ENCODE peak calls at places on chromosomes 5 and 9, in ten cellular contexts. I, C, H, D, G, Q, F, U, N and A are unnamed samples.

GRCh38 chr9:35798658-35799366 is 7.4 kb downstream of the NPR2 start:
- DNase-seq in I (no peak), C (no peak), H (no peak), D (no peak), G (no peak), Q (no peak), F (no peak), U (peak), N (peak), A (no peak)

GRCh38 chr9:27535701-27536118 is 6.1 kb upstream of the MOB3B start:
- DNase-seq in I (no peak), C (no peak), H (no peak), D (no peak), G (no peak), Q (no peak), F (peak), U (no peak), N (no peak), A (no peak)

GRCh38 chr5:37867634-37868033 is 27.8 kb upstream of the GDNF start:
- DNase-seq in I (no peak), C (no peak), H (no peak), D (no peak), G (no peak), Q (no peak), F (no peak), U (no peak), N (no peak), A (no peak)

GRCh38 chr5:32843532-32843895 is 132.4 kb downstream of the NPR3 start:
- DNase-seq in I (no peak), C (no peak), H (no peak), D (no peak), G (no peak), Q (no peak), F (no peak), U (no peak), N (no peak), A (no peak)

GRCh38 chr9:100602302-100602930 is 24.5 kb downstream of the CAVIN4 start:
- DNase-seq in I (peak), C (no peak), H (no peak), D (no peak), G (peak), Q (no peak), F (peak), U (no peak), N (peak), A (peak)

GRCh38 chr5:138651767-138652117 is 76.5 kb upstream of the HSPA9 start:
- DNase-seq in I (no peak), C (no peak), H (no peak), D (no peak), G (no peak), Q (no peak), F (no peak), U (no peak), N (no peak), A (no peak)

GRCh38 chr5:43227655-43228054 is 35.6 kb downstream of the NIM1K start:
- DNase-seq in I (no peak), C (no peak), H (no peak), D (no peak), G (no peak), Q (no peak), F (no peak), U (no peak), N (no peak), A (peak)

GRCh38 chr5:154840435-154841272 is 9.7 kb downstream of the FAXDC2 start:
- DNase-seq in I (no peak), C (no peak), H (no peak), D (no peak), G (no peak), Q (no peak), F (no peak), U (no peak), N (no peak), A (no peak)

GRCh38 chr9:128007566-128008138 is 26.9 kb upstream of the EEIG1 start:
- DNase-seq in I (peak), C (peak), H (peak), D (peak), G (peak), Q (peak), F (no peak), U (peak), N (peak), A (peak)

GRCh38 chr5:115586525-115587146 is 15.6 kb downstream of the TICAM2 start:
- DNase-seq in I (no peak), C (no peak), H (no peak), D (no peak), G (peak), Q (no peak), F (no peak), U (no peak), N (peak), A (peak)

GRCh38 chr5:84450617-84451414 is 66.1 kb upstream of the EDIL3 start:
- DNase-seq in I (no peak), C (no peak), H (no peak), D (no peak), G (no peak), Q (no peak), F (no peak), U (no peak), N (peak), A (no peak)

GRCh38 chr5:113293613-113294340 is 141.0 kb downstream of the TSSK1B start:
- DNase-seq in I (no peak), C (no peak), H (no peak), D (no peak), G (no peak), Q (no peak), F (no peak), U (peak), N (peak), A (peak)

GRCh38 chr9:14103115-14103514 is 210.8 kb downstream of the NFIB start:
- DNase-seq in I (no peak), C (no peak), H (no peak), D (no peak), G (no peak), Q (no peak), F (no peak), U (no peak), N (no peak), A (no peak)

GRCh38 chr5:82164957-82165698 is 113.0 kb downstream of the RPS23 start:
- DNase-seq in I (no peak), C (no peak), H (no peak), D (no peak), G (peak), Q (no peak), F (peak), U (no peak), N (no peak), A (peak)

GRCh38 chr9:109118802-109119438 is 827 bp downstream of the TMEM245 start:
- DNase-seq in I (no peak), C (no peak), H (no peak), D (no peak), G (peak), Q (no peak), F (peak), U (no peak), N (no peak), A (no peak)

GRCh38 chr5:1748271-1748670 is 51.4 kb downstream of the MRPL36 start:
- DNase-seq in I (no peak), C (no peak), H (no peak), D (no peak), G (no peak), Q (no peak), F (no peak), U (peak), N (no peak), A (no peak)

GRCh38 chr9:4979224-4979623 is 5.8 kb upstream of the JAK2 start:
- DNase-seq in I (no peak), C (no peak), H (no peak), D (no peak), G (no peak), Q (no peak), F (no peak), U (no peak), N (no peak), A (no peak)

GRCh38 chr9:76531231-76531775 is 72.3 kb downstream of the GCNT1 start:
- DNase-seq in I (no peak), C (no peak), H (no peak), D (no peak), G (no peak), Q (no peak), F (no peak), U (no peak), N (no peak), A (no peak)

GRCh38 chr5:6291961-6292360 is 86.4 kb downstream of the MED10 start:
- DNase-seq in I (no peak), C (no peak), H (no peak), D (no peak), G (no peak), Q (no peak), F (no peak), U (no peak), N (peak), A (peak)

GRCh38 chr5:6593148-6594016 is 39.5 kb downstream of the NSUN2 start:
- DNase-seq in I (no peak), C (no peak), H (no peak), D (no peak), G (no peak), Q (no peak), F (no peak), U (no peak), N (no peak), A (no peak)

GRCh38 chr5:124419531-124419930 is 326.9 kb downstream of the ZNF608 start:
- DNase-seq in I (no peak), C (no peak), H (no peak), D (no peak), G (no peak), Q (no peak), F (no peak), U (no peak), N (no peak), A (no peak)

GRCh38 chr9:94554078-94554438 is 825 bp upstream of the PCAT7 start:
- DNase-seq in I (no peak), C (peak), H (no peak), D (no peak), G (no peak), Q (no peak), F (no peak), U (no peak), N (no peak), A (no peak)

GRCh38 chr9:77569335-77569734 is 78.8 kb downstream of the GNA14 start:
- DNase-seq in I (no peak), C (no peak), H (no peak), D (no peak), G (no peak), Q (no peak), F (no peak), U (no peak), N (no peak), A (no peak)

GRCh38 chr5:1324301-1324700 is 20.6 kb downstream of the CLPTM1L start:
- DNase-seq in I (no peak), C (peak), H (no peak), D (no peak), G (no peak), Q (no peak), F (no peak), U (peak), N (no peak), A (no peak)

GRCh38 chr9:18438300-18438925 is 35.5 kb upstream of the ADAMTSL1 start:
- DNase-seq in I (no peak), C (peak), H (no peak), D (no peak), G (peak), Q (no peak), F (peak), U (peak), N (no peak), A (peak)

GRCh38 chr5:37075399-37075950 is 173.7 kb downstream of the CPLANE1 start:
- DNase-seq in I (no peak), C (no peak), H (no peak), D (no peak), G (no peak), Q (no peak), F (no peak), U (no peak), N (no peak), A (no peak)

GRCh38 chr9:122377241-122378164 is 6.7 kb downstream of the PTGS1 start:
- DNase-seq in I (no peak), C (no peak), H (no peak), D (no peak), G (no peak), Q (no peak), F (no peak), U (peak), N (no peak), A (no peak)

GRCh38 chr9:28678097-28678496 is 1104.8 kb upstream of the C9orf72 start:
- DNase-seq in I (no peak), C (no peak), H (no peak), D (no peak), G (no peak), Q (no peak), F (no peak), U (no peak), N (no peak), A (no peak)

GRCh38 chr5:27125856-27126255 is 87.5 kb upstream of the CDH9 start:
- DNase-seq in I (no peak), C (no peak), H (no peak), D (no peak), G (no peak), Q (no peak), F (no peak), U (no peak), N (no peak), A (no peak)

GRCh38 chr9:105835721-105836120 is 141.4 kb downstream of the TMEM38B start:
- DNase-seq in I (no peak), C (no peak), H (no peak), D (no peak), G (peak), Q (no peak), F (no peak), U (no peak), N (no peak), A (peak)

GRCh38 chr9:98091735-98092632 is 27.0 kb downstream of the TRIM14 start:
- DNase-seq in I (no peak), C (no peak), H (no peak), D (no peak), G (no peak), Q (no peak), F (no peak), U (no peak), N (no peak), A (no peak)

GRCh38 chr9:116381350-116381749 is 227.8 kb downstream of the PAPPA start:
- DNase-seq in I (no peak), C (no peak), H (no peak), D (no peak), G (no peak), Q (no peak), F (no peak), U (no peak), N (no peak), A (no peak)

GRCh38 chr9:129436751-129437625 is 183.9 kb downstream of the C9orf50 start:
- DNase-seq in I (no peak), C (peak), H (no peak), D (peak), G (peak), Q (no peak), F (peak), U (peak), N (no peak), A (peak)

GRCh38 chr5:111762895-111763294 is 5.9 kb upstream of the NREP start:
- DNase-seq in I (no peak), C (no peak), H (no peak), D (no peak), G (no peak), Q (no peak), F (no peak), U (no peak), N (no peak), A (no peak)

GRCh38 chr5:149895416-149896345 is 48.9 kb downstream of the PDE6A start:
- DNase-seq in I (no peak), C (no peak), H (no peak), D (no peak), G (no peak), Q (no peak), F (no peak), U (no peak), N (no peak), A (no peak)

GRCh38 chr5:11903614-11904269 is 504 bp downstream of the CTNND2 start:
- DNase-seq in I (peak), C (peak), H (no peak), D (peak), G (peak), Q (no peak), F (peak), U (no peak), N (peak), A (peak)

GRCh38 chr9:133710661-133711427 is 27.3 kb downstream of the SARDH start:
- DNase-seq in I (no peak), C (peak), H (no peak), D (no peak), G (no peak), Q (no peak), F (no peak), U (no peak), N (no peak), A (no peak)

GRCh38 chr9:16267336-16268036 is 603.0 kb downstream of the BNC2 start:
- DNase-seq in I (no peak), C (no peak), H (no peak), D (no peak), G (no peak), Q (no peak), F (no peak), U (peak), N (peak), A (no peak)